ENCODE peak calls at places on chromosome 17, in nine cellular contexts. C is activated T-helper 2 cell treated with anti-CD3 and anti-CD28 coated beads, Interferon-gamma antibody, Interleukin-2, Interleukin-4, amounts not matched to agents 10 μg/mL and 5 μg/mL and 100 μg/mL, durations not matched to agents 14 hours and 24 hours and 36 hours; X is T-helper 17 cell; D is epithelial cell of proximal tubule; H is heart right ventricle; V is KBM-7; K is left cardiac atrium; E is stimulated activated CD8-positive, alpha-beta memory T cell treated with anti-CD3 and anti-CD28 coated beads, Interleukin-15, amount 100 ng/mL, for 48 hours; I is activated CD4-positive, alpha-beta T cell treated with anti-CD3 and anti-CD28 coated beads for 4 hours. R is an unnamed sample.

GRCh38 chr17:41583137-41584127 is 3.3 kb downstream of the KRT14 start:
- DNase-seq in C (no peak), X (no peak), D (no peak), H (no peak), V (no peak), K (no peak), E (no peak), I (no peak), R (no peak)

GRCh38 chr17:50681260-50682200 is 26.2 kb downstream of the ANKRD40 start:
- DNase-seq in C (no peak), X (no peak), D (no peak), H (no peak), V (peak), K (peak), E (no peak), I (no peak), R (no peak)

GRCh38 chr17:5446786-5447185 is 7.8 kb upstream of the C1QBP start:
- DNase-seq in C (no peak), X (no peak), D (no peak), H (no peak), V (no peak), K (no peak), E (no peak), I (no peak), R (no peak)

GRCh38 chr17:75915268-75915667 is 10.6 kb upstream of the MRPL38 start:
- DNase-seq in C (no peak), X (no peak), D (no peak), H (no peak), V (no peak), K (no peak), E (no peak), I (no peak), R (no peak)

GRCh38 chr17:58330997-58331814 is 2.6 kb upstream of the TSPOAP1 start:
- DNase-seq in C (peak), X (no peak), D (no peak), H (no peak), V (peak), K (no peak), E (peak), I (peak), R (no peak)

GRCh38 chr17:18191071-18191667 is 7.5 kb downstream of the ALKBH5 start:
- DNase-seq in C (no peak), X (no peak), D (no peak), H (no peak), V (peak), K (peak), E (no peak), I (no peak), R (no peak)

GRCh38 chr17:57271821-57272220 is 15.5 kb downstream of the MSI2 start:
- DNase-seq in C (no peak), X (no peak), D (no peak), H (no peak), V (no peak), K (no peak), E (no peak), I (no peak), R (no peak)

GRCh38 chr17:39167492-39167891 is 1.5 kb upstream of the ARL5C start:
- DNase-seq in C (no peak), X (no peak), D (no peak), H (peak), V (peak), K (no peak), E (no peak), I (no peak), R (no peak)

GRCh38 chr17:27944546-27945332 is 51.6 kb upstream of the LYRM9 start:
- DNase-seq in C (no peak), X (no peak), D (peak), H (no peak), V (no peak), K (no peak), E (no peak), I (no peak), R (no peak)

GRCh38 chr17:19321481-19322128 is 40.9 kb downstream of the B9D1 start:
- DNase-seq in C (no peak), X (no peak), D (no peak), H (no peak), V (no peak), K (peak), E (no peak), I (no peak), R (no peak)

GRCh38 chr17:29710891-29711418 is 88.2 kb upstream of the CORO6 start:
- DNase-seq in C (no peak), X (no peak), D (peak), H (no peak), V (no peak), K (no peak), E (no peak), I (no peak), R (no peak)

GRCh38 chr17:75689441-75689873 is 22.3 kb downstream of the SAP30BP start:
- DNase-seq in C (peak), X (no peak), D (no peak), H (no peak), V (no peak), K (no peak), E (peak), I (peak), R (no peak)

GRCh38 chr17:62343764-62344163 is 36.6 kb upstream of the EFCAB3 start:
- DNase-seq in C (no peak), X (no peak), D (no peak), H (no peak), V (no peak), K (no peak), E (no peak), I (no peak), R (no peak)

GRCh38 chr17:71099003-71099710 is 929.8 kb downstream of the KCNJ2 start:
- DNase-seq in C (no peak), X (no peak), D (no peak), H (no peak), V (no peak), K (no peak), E (no peak), I (no peak), R (no peak)

GRCh38 chr17:64780096-64781012 is 118.2 kb upstream of the SMURF2 start:
- DNase-seq in C (peak), X (peak), D (no peak), H (peak), V (no peak), K (peak), E (peak), I (peak), R (peak)

GRCh38 chr17:42305543-42306384 is 17.5 kb downstream of the STAT5A start:
- DNase-seq in C (no peak), X (no peak), D (no peak), H (no peak), V (no peak), K (no peak), E (no peak), I (no peak), R (no peak)

GRCh38 chr17:79298801-79299200 is 224.2 kb downstream of the ENGASE start:
- DNase-seq in C (no peak), X (no peak), D (no peak), H (no peak), V (no peak), K (no peak), E (no peak), I (no peak), R (no peak)

GRCh38 chr17:4440690-4441686 is 7.2 kb downstream of the SPNS3 start:
- DNase-seq in C (no peak), X (no peak), D (no peak), H (no peak), V (no peak), K (no peak), E (no peak), I (no peak), R (no peak)

GRCh38 chr17:58577696-58578095 is 63.3 kb upstream of the MTMR4 start:
- DNase-seq in C (peak), X (peak), D (peak), H (peak), V (peak), K (peak), E (peak), I (peak), R (peak)

GRCh38 chr17:74990581-74991105 is 3.2 kb downstream of the CDR2L start:
- DNase-seq in C (no peak), X (no peak), D (no peak), H (no peak), V (no peak), K (no peak), E (no peak), I (no peak), R (no peak)

GRCh38 chr17:78379134-78379497 is 667 bp downstream of the PGS1 start:
- DNase-seq in C (no peak), X (no peak), D (no peak), H (no peak), V (no peak), K (no peak), E (no peak), I (no peak), R (no peak)

GRCh38 chr17:41792835-41793748 is 6.6 kb upstream of the JUP start:
- DNase-seq in C (no peak), X (no peak), D (no peak), H (peak), V (peak), K (peak), E (no peak), I (no peak), R (no peak)

GRCh38 chr17:47731396-47731795 is 1.6 kb upstream of the TBX21 start:
- DNase-seq in C (no peak), X (no peak), D (no peak), H (no peak), V (no peak), K (no peak), E (no peak), I (no peak), R (no peak)

GRCh38 chr17:38447502-38448095 is 19.3 kb downstream of the ARHGAP23 start:
- DNase-seq in C (no peak), X (no peak), D (no peak), H (no peak), V (peak), K (no peak), E (no peak), I (no peak), R (no peak)

GRCh38 chr17:4229627-4230026 is 34.2 kb downstream of the ANKFY1 start:
- DNase-seq in C (no peak), X (no peak), D (peak), H (peak), V (no peak), K (peak), E (no peak), I (no peak), R (no peak)

GRCh38 chr17:4795168-4795567 is 796 bp upstream of the PSMB6 start:
- DNase-seq in C (no peak), X (no peak), D (no peak), H (no peak), V (no peak), K (no peak), E (no peak), I (no peak), R (no peak)

GRCh38 chr17:72931163-72931562 is 161.3 kb downstream of the SLC39A11 start:
- DNase-seq in C (no peak), X (no peak), D (no peak), H (no peak), V (no peak), K (no peak), E (no peak), I (no peak), R (no peak)

GRCh38 chr17:76452102-76452645 is 778 bp downstream of the UBE2O start:
- DNase-seq in C (no peak), X (no peak), D (no peak), H (no peak), V (peak), K (no peak), E (no peak), I (no peak), R (no peak)

GRCh38 chr17:73214008-73214407 is 21.2 kb downstream of the COG1 start:
- DNase-seq in C (no peak), X (no peak), D (no peak), H (no peak), V (no peak), K (no peak), E (no peak), I (no peak), R (no peak)

GRCh38 chr17:77356109-77356689 is 215.4 kb downstream of the SEC14L1 start:
- DNase-seq in C (no peak), X (no peak), D (no peak), H (no peak), V (peak), K (no peak), E (no peak), I (no peak), R (no peak)

GRCh38 chr17:29095439-29095838 is 52.5 kb downstream of the PIPOX start:
- DNase-seq in C (no peak), X (no peak), D (no peak), H (no peak), V (no peak), K (no peak), E (no peak), I (no peak), R (no peak)

GRCh38 chr17:81031571-81032550 is 3.1 kb upstream of the BAIAP2 start:
- DNase-seq in C (no peak), X (no peak), D (no peak), H (no peak), V (no peak), K (no peak), E (no peak), I (no peak), R (no peak)

GRCh38 chr17:37094391-37094790 is 145.6 kb downstream of the AATF start:
- DNase-seq in C (no peak), X (no peak), D (no peak), H (no peak), V (no peak), K (no peak), E (no peak), I (no peak), R (no peak)

GRCh38 chr17:57970706-57971105 is 15.5 kb upstream of the CUEDC1 start:
- DNase-seq in C (no peak), X (no peak), D (no peak), H (no peak), V (no peak), K (no peak), E (no peak), I (no peak), R (no peak)

GRCh38 chr17:2707721-2708584 is 3.6 kb downstream of the CLUH start:
- DNase-seq in C (no peak), X (no peak), D (no peak), H (peak), V (no peak), K (peak), E (no peak), I (no peak), R (no peak)

GRCh38 chr17:16433514-16433913 is 18.1 kb downstream of the TRPV2 start:
- DNase-seq in C (no peak), X (no peak), D (no peak), H (no peak), V (no peak), K (no peak), E (no peak), I (no peak), R (no peak)

GRCh38 chr17:17580662-17581470 is 10.6 kb downstream of the PEMT start:
- DNase-seq in C (no peak), X (no peak), D (no peak), H (no peak), V (no peak), K (no peak), E (no peak), I (no peak), R (no peak)

R was measured in progenitor cell of endocrine pancreas.